ENCODE peak calls at places on chromosomes 2 and 18, in four cellular contexts. F is astrocyte, K is adrenal gland, T is astrocyte of the spinal cord. M is an unnamed sample.

GRCh38 chr2:8576525-8577157 is 105.2 kb upstream of the ID2 start:
- DNase-seq in F (no peak), K (no peak), T (no peak), M (no peak)

GRCh38 chr2:38716185-38716584 is 35.0 kb downstream of the SRSF7 start:
- DNase-seq in F (peak), K (no peak), T (peak), M (peak)

GRCh38 chr2:39494784-39495251 is 57.7 kb upstream of the MAP4K3 start:
- DNase-seq in F (peak), K (no peak), T (peak), M (peak)

GRCh38 chr2:74383254-74383653 is 3.1 kb upstream of the DCTN1 start:
- DNase-seq in F (peak), K (no peak), T (peak), M (no peak)

GRCh38 chr2:152415811-152416210 is 80.8 kb downstream of the FMNL2 start:
- DNase-seq in F (no peak), K (no peak), T (no peak), M (no peak)

GRCh38 chr2:86216577-86217555 is 17.6 kb downstream of the MRPL35 start:
- DNase-seq in F (peak), K (no peak), T (peak), M (peak)

GRCh38 chr2:217680376-217680775 is 322.4 kb downstream of the TNS1 start:
- DNase-seq in F (no peak), K (no peak), T (no peak), M (no peak)

GRCh38 chr2:70340921-70341765 is 39.3 kb upstream of the FAM136A start:
- DNase-seq in F (peak), K (peak), T (peak), M (peak)

GRCh38 chr2:120995656-120996190 is 260.1 kb downstream of the GLI2 start:
- DNase-seq in F (no peak), K (peak), T (no peak), M (no peak)

GRCh38 chr2:38750793-38751042 is 443 bp downstream of the SRSF7 start:
- DNase-seq in F (no peak), K (peak), T (no peak), M (no peak)

GRCh38 chr18:62399781-62400308 is 74.7 kb downstream of the TNFRSF11A start:
- DNase-seq in F (no peak), K (no peak), T (no peak), M (peak)
- TF ChIP-seq CTCF in F (peak), K (no peak), T (peak), M (peak)

GRCh38 chr2:215137741-215138340 is 585 bp downstream of the ABCA12 start:
- DNase-seq in F (peak), K (no peak), T (peak), M (peak)

GRCh38 chr2:215140166-215140707 is 1.8 kb upstream of the ABCA12 start:
- DNase-seq in F (no peak), K (no peak), T (no peak), M (peak)

GRCh38 chr2:215136669-215137328 is 1.6 kb downstream of the ABCA12 start:
- DNase-seq in F (peak), K (no peak), T (peak), M (peak)

GRCh38 chr2:215138466-215138865 is at the start of gene ABCA12:
- DNase-seq in F (no peak), K (no peak), T (no peak), M (peak)

GRCh38 chr2:215137329-215137686 is 1.1 kb downstream of the ABCA12 start:
- DNase-seq in F (no peak), K (no peak), T (no peak), M (no peak)
- H3K4me3 ChIP-seq in F (no peak), K (no peak), T (no peak), M (peak)

GRCh38 chr2:147273628-147274027 is 571.2 kb upstream of the ACVR2A start:
- DNase-seq in F (no peak), K (no peak), T (no peak), M (peak)

GRCh38 chr2:147273106-147273505 is 571.7 kb upstream of the ACVR2A start:
- DNase-seq in F (no peak), K (no peak), T (no peak), M (no peak)

GRCh38 chr2:147275943-147276342 is 568.9 kb upstream of the ACVR2A start:
- DNase-seq in F (no peak), K (no peak), T (no peak), M (peak)
- TF ChIP-seq CTCF in F (peak), K (no peak), T (peak), M (peak)

GRCh38 chr2:68367918-68368656 is 3.0 kb downstream of the PLEK start:
- DNase-seq in F (no peak), K (no peak), T (no peak), M (peak)

GRCh38 chr2:68366083-68366560 is 1.0 kb downstream of the PLEK start:
- DNase-seq in F (no peak), K (no peak), T (no peak), M (no peak)

GRCh38 chr2:68371138-68371537 is 6.1 kb downstream of the PLEK start:
- DNase-seq in F (no peak), K (no peak), T (no peak), M (no peak)

GRCh38 chr2:68369340-68369734 is 4.3 kb downstream of the PLEK start:
- DNase-seq in F (no peak), K (no peak), T (no peak), M (no peak)

DNA sequence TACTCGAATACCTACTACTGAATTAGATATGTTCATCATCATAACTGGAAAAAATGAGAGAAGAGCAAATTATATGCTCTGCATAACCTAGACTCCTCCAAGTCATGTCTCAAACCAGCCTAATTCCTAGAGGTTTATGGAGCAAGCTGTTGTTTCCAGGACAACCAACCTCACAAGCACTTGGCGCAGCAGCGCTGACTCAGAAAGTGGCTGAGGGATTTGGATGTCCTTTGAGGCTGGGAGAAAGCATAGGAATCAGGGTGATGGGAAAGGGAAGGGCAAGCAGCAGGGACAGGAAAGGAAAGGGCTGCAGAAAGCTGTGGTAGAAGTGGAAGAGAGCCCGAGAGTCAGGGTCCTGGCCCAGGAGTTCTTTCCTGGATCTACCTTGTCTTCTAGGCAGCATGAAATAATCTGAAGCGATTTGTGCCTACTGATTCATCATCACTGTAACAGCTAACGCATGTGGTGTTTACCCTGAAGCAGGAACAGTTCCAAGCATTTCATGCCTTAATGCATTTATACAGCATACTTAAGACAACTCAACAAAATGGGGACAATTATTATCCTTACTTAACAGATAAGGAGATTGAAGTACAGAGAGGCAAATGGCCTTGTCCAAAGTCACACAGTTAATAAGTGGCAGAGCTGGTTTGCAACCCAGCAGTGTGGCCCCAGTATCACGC is 3.7 kb downstream of the PLEK start:
- DNase-seq in F (peak), K (no peak), T (peak), M (peak)
- H3K4me3 ChIP-seq in F (no peak), K (no peak), T (no peak), M (no peak)

GRCh38 chr2:105454801-105455485 is 56.1 kb upstream of the FHL2 start:
- DNase-seq in F (peak), K (no peak), T (peak), M (peak)
- TF ChIP-seq CTCF in F (peak), K (no peak), T (peak), M (peak)

M was measured in epithelial cell of esophagus.